ENCODE peak calls at places on chromosomes 11 and 22, in ten cellular contexts. V is spleen, I is astrocyte, D is tibial artery, Y is tibial nerve, T is neural progenitor cell, H is SJCRH30, G is ovary, F is mesendoderm, K is Peyer's patch. C is an unnamed sample. For H3K4me1 and H3K27me3, the result is how much of the 10 kb centered on the place peaks cover.

GRCh38 chr11:57513911-57514537 is 1.5 kb downstream of the SLC43A1 start:
- DNase-seq in V (peak), I (peak), D (peak), Y (peak), T (peak), H (no peak), G (peak), F (peak), K (peak), C (no peak)

GRCh38 chr11:57410287-57410686 is 16.6 kb downstream of the SLC43A3 start:
- DNase-seq in V (no peak), I (peak), D (no peak), Y (no peak), T (no peak), H (no peak), G (no peak), F (no peak), K (no peak), C (no peak)

GRCh38 chr11:914747-915493 is 4.3 kb upstream of the CHID1 start:
- DNase-seq in V (peak), I (no peak), D (peak), Y (peak), T (no peak), H (no peak), G (no peak), F (no peak), K (no peak), C (no peak)

GRCh38 chr11:45259607-45260006 is 26.5 kb downstream of the SYT13 start:
- DNase-seq in V (no peak), I (peak), D (no peak), Y (no peak), T (no peak), H (no peak), G (no peak), F (peak), K (no peak), C (no peak)

GRCh38 chr22:48894804-48895250 is 932.8 kb downstream of the BRD1 start:
- DNase-seq in V (peak), I (no peak), D (no peak), Y (no peak), T (no peak), H (no peak), G (no peak), F (no peak), K (peak), C (no peak)

GRCh38 chr22:48459259-48459658 is 1368.4 kb downstream of the BRD1 start:
- DNase-seq in V (no peak), I (no peak), D (no peak), Y (no peak), T (no peak), H (no peak), G (no peak), F (no peak), K (no peak), C (no peak)

GRCh38 chr22:45972091-45972867 is 4.7 kb downstream of the WNT7B start:
- DNase-seq in V (no peak), I (peak), D (no peak), Y (no peak), T (peak), H (no peak), G (no peak), F (no peak), K (no peak), C (no peak)

GRCh38 chr22:48554893-48555552 is 1272.7 kb downstream of the BRD1 start:
- DNase-seq in V (no peak), I (peak), D (no peak), Y (no peak), T (peak), H (no peak), G (no peak), F (peak), K (no peak), C (no peak)

GRCh38 chr11:102763440-102763839 is 17.0 kb downstream of the MMP10 start:
- DNase-seq in V (no peak), I (no peak), D (no peak), Y (no peak), T (no peak), H (no peak), G (no peak), F (no peak), K (no peak), C (no peak)

GRCh38 chr11:66510271-66510989 is at the start of gene BBS1:
- DNase-seq in V (peak), I (peak), D (peak), Y (peak), T (peak), H (peak), G (peak), F (peak), K (peak), C (peak)

GRCh38 chr11:12768731-12769673 is 94.8 kb downstream of the TEAD1 start:
- DNase-seq in V (no peak), I (no peak), D (no peak), Y (no peak), T (no peak), H (no peak), G (no peak), F (no peak), K (no peak), C (no peak)

GRCh38 chr22:35032571-35032970 is 33.4 kb upstream of the ISX start:
- DNase-seq in V (no peak), I (no peak), D (no peak), Y (no peak), T (no peak), H (no peak), G (no peak), F (no peak), K (no peak), C (no peak)

GRCh38 chr11:74141274-74141695 is 29.5 kb downstream of the C2CD3 start:
- DNase-seq in V (no peak), I (peak), D (no peak), Y (no peak), T (peak), H (no peak), G (no peak), F (peak), K (no peak), C (no peak)

GRCh38 chr11:693887-694562 is 997 bp downstream of the DEAF1 start:
- DNase-seq in V (peak), I (no peak), D (no peak), Y (no peak), T (no peak), H (no peak), G (peak), F (no peak), K (no peak), C (no peak)

GRCh38 chr11:12958984-12959383 is 50.1 kb upstream of the RASSF10 start:
- DNase-seq in V (no peak), I (no peak), D (no peak), Y (no peak), T (no peak), H (no peak), G (no peak), F (no peak), K (no peak), C (no peak)

GRCh38 chr11:74449369-74449931 is 17.9 kb downstream of the KCNE3 start:
- DNase-seq in V (no peak), I (peak), D (no peak), Y (peak), T (peak), H (peak), G (no peak), F (peak), K (no peak), C (no peak)

GRCh38 chr11:61827573-61828378 is at the start of gene FADS2:
- DNase-seq in V (peak), I (peak), D (peak), Y (peak), T (peak), H (peak), G (peak), F (peak), K (peak), C (peak)

GRCh38 chr11:61830318-61831105 is 2.4 kb downstream of the FADS2 start:
- DNase-seq in V (no peak), I (peak), D (no peak), Y (peak), T (no peak), H (no peak), G (no peak), F (no peak), K (no peak), C (no peak)

GRCh38 chr11:61828379-61828628 is 204 bp downstream of the FADS2 start:
- DNase-seq in V (no peak), I (no peak), D (no peak), Y (no peak), T (no peak), H (no peak), G (no peak), F (no peak), K (no peak), C (no peak)

GRCh38 chr11:61829806-61830205 is 1.7 kb downstream of the FADS2 start:
- DNase-seq in V (no peak), I (no peak), D (no peak), Y (no peak), T (no peak), H (no peak), G (no peak), F (no peak), K (no peak), C (no peak)

DNA sequence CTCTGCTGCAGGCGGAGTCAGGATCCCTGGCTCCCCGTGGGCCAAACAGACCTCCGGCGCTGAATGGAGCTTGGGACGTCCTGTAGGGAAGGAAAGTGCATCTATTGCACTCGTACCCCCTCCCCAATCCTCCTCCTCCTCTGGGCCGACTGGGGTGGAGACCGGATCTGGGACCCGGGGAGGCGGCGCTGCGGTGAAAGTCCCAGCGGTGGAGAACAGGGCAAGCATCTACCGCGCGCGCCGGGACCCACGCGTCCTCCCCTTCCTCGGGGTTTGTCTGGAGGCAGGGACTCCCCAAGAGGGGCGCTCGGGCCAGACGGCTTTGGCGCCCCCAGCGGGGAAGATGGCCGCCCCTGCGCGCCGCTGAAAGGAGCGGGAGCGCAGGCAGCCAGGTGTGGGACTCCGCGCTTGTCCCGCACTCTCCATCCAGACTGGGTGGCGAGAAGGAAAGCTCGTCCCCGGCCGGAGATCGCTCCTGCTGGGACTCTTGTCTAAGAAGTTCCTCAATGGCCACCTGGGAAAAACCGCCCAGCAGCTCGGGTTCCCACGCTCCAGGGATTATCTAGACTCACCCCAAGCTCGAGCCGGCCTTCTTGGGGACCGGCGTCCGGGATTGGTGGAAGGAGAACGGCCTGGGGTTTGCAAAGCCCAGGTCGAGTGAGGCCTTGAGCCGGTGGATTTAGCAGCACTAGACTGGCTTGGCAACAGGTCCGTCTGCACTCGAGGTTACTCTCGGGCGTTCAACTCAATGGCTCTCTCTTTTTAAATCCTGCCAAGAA is 718 bp downstream of the FADS2 start:
- DNase-seq in V (no peak), I (peak), D (peak), Y (no peak), T (peak), H (no peak), G (peak), F (peak), K (peak), C (peak)
- H3K4me1 ChIP-seq in V (half or more), I (under half), D (half or more), Y (half or more), T (under half), H (under half), G (under half), F (under half), K (under half), C (under half)

DNA sequence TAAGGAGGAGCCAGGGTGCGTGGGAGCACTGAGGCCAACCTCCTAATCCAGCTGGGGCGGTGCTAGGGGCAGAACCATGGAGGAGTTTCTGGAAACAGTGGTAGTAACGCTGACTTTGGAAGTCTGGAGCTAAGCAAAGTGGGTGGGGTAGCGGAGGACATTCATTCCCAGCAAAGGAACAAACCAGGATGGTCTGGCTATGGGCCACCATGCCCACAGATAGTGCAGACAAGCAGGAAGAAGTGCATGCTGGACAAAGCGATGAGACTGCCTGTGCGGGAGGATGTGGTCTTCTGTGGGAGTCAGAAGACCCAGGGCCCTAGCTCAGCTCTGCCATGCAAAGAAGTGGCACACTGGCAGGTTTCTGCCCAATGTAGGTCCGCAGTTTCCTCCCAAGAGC is 71.6 kb upstream of the CSNK2A3 start:
- DNase-seq in V (no peak), I (no peak), D (no peak), Y (no peak), T (no peak), H (no peak), G (no peak), F (no peak), K (no peak), C (no peak)
- H3K27me3 ChIP-seq in V (under half), I (under half), D (under half), Y (under half), T (under half), H (under half), G (under half), F (under half), K (under half), C (under half)

DNA sequence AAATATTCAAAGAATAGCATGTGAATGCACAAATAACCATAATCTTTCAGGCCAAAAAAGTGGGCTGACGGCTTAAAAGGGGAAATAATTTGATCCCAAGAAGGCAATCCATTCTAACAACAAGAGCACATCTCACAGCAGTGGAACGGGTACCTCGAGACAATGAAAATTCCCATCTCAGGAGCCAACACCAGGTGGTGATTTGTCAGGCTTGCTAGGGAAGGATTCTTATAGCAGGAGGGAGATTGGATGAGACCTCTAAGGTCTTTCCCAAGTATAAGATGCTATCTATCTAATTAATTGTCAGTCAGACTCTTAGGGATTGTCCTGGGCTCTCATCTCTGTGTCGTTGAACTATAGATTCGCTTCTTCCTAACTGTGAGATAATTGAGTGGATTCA is 284.0 kb downstream of the ETS1 start:
- DNase-seq in V (no peak), I (no peak), D (no peak), Y (no peak), T (no peak), H (no peak), G (no peak), F (peak), K (no peak), C (no peak)
- H3K4me1 ChIP-seq in V (half or more), I (under half), D (under half), Y (under half), T (under half), H (half or more), G (under half), F (under half), K (under half), C (half or more)

GRCh38 chr22:36732609-36733008 is 29.1 kb upstream of the CACNG2 start:
- DNase-seq in V (no peak), I (no peak), D (peak), Y (no peak), T (no peak), H (no peak), G (peak), F (no peak), K (peak), C (no peak)

GRCh38 chr22:36736701-36737320 is 33.3 kb upstream of the CACNG2 start:
- DNase-seq in V (no peak), I (no peak), D (peak), Y (no peak), T (no peak), H (no peak), G (no peak), F (no peak), K (peak), C (no peak)

GRCh38 chr22:36731916-36732315 is 28.4 kb upstream of the CACNG2 start:
- DNase-seq in V (no peak), I (no peak), D (peak), Y (no peak), T (no peak), H (no peak), G (no peak), F (no peak), K (peak), C (no peak)

GRCh38 chr22:36733271-36733670 is 29.7 kb upstream of the CACNG2 start:
- DNase-seq in V (no peak), I (no peak), D (peak), Y (no peak), T (no peak), H (no peak), G (no peak), F (no peak), K (peak), C (no peak)

DNA sequence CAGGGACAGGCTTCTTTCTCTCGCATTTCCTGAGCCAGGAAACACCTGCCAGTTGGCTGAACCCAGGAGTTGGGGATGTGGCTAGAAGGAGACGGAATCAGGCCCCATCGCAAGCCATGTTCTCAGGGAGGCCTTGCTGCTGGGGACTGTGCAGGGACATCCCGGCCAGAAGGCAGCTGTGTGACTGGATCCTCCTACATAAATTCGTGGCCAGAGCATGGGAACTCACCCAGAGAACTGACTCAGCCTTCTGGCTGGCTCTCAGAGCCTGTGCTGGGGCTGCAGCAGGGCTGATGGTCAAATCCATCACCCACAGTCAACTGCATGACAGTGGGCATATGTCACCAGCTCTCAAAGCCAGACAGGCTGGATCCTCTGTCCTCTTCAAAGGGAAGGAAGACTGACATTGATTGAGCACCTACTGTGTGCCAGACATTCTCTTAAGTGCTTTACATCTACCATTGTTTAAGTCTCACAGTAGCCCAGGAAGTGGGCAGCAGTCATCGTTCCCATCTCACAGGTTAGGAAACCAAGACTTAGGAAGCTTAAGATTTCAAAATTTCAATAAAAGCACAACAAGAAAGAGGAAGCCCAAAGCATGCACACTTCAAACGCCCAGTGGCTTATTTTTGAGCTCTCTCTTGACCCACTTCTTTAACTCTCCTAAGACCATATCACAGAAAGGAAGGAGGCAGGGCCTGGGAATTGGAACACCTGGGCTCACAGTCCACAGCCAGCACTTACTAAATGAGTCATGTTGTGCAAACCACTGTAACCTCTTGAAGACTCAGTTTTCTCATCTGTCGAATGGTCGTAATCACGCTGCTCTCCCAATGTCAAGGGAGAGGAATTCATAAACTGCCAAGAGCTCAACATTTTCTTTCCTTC is 30.9 kb upstream of the CACNG2 start:
- DNase-seq in V (no peak), I (peak), D (peak), Y (no peak), T (no peak), H (no peak), G (no peak), F (peak), K (peak), C (no peak)
- H3K27me3 ChIP-seq in V (half or more), I (under half), D (under half), Y (under half), T (under half), H (under half), G (under half), F (under half), K (under half), C (under half)